ENCODE peak calls at places on chromosomes 11 and 22, in six cellular contexts. A is endothelial cell of umbilical vein, H is GM12878, X is breast epithelium, I is transverse colon, C is HCT116. L is an unnamed sample. For H3K4me1, the result is how much of the 10 kb centered on the place peaks cover.

GRCh38 chr22:31044262-31044861 is 36.8 kb upstream of the SMTN start:
- DNase-seq in A (no peak), H (no peak), X (peak), I (peak), C (no peak), L (no peak)

GRCh38 chr11:73612601-73613137 is 14.8 kb upstream of the FAM168A start:
- DNase-seq in A (no peak), H (no peak), X (no peak), I (no peak), C (no peak), L (no peak)

GRCh38 chr22:32206774-32207758 is 2.2 kb upstream of the RFPL2 start:
- DNase-seq in A (no peak), H (no peak), X (no peak), I (peak), C (peak), L (peak)

GRCh38 chr11:117020873-117021564 is 77.2 kb downstream of the SIK3 start:
- DNase-seq in A (no peak), H (no peak), X (no peak), I (no peak), C (no peak), L (no peak)

GRCh38 chr22:31253949-31254348 is 38.3 kb downstream of the PIK3IP1 start:
- DNase-seq in A (peak), H (no peak), X (peak), I (peak), C (no peak), L (peak)

GRCh38 chr11:64834723-64835615 is 9.5 kb downstream of the CDC42BPG start:
- DNase-seq in A (no peak), H (no peak), X (peak), I (no peak), C (no peak), L (no peak)

GRCh38 chr11:46808804-46809431 is 37.2 kb downstream of the CKAP5 start:
- DNase-seq in A (peak), H (no peak), X (no peak), I (no peak), C (peak), L (peak)

GRCh38 chr22:23682827-23683355 is 7.9 kb upstream of the RGL4 start:
- DNase-seq in A (no peak), H (no peak), X (peak), I (no peak), C (no peak), L (peak)

GRCh38 chr11:115739878-115740277 is 235.7 kb upstream of the CADM1 start:
- DNase-seq in A (no peak), H (no peak), X (no peak), I (no peak), C (no peak), L (no peak)

GRCh38 chr22:27692243-27692642 is 109.3 kb downstream of the MN1 start:
- DNase-seq in A (no peak), H (no peak), X (no peak), I (no peak), C (no peak), L (no peak)

GRCh38 chr11:74719011-74719410 is 12.2 kb downstream of the CHRDL2 start:
- DNase-seq in A (no peak), H (no peak), X (no peak), I (no peak), C (no peak), L (no peak)

GRCh38 chr22:45888221-45889092 is 88.5 kb downstream of the WNT7B start:
- DNase-seq in A (no peak), H (no peak), X (no peak), I (no peak), C (no peak), L (no peak)

DNA sequence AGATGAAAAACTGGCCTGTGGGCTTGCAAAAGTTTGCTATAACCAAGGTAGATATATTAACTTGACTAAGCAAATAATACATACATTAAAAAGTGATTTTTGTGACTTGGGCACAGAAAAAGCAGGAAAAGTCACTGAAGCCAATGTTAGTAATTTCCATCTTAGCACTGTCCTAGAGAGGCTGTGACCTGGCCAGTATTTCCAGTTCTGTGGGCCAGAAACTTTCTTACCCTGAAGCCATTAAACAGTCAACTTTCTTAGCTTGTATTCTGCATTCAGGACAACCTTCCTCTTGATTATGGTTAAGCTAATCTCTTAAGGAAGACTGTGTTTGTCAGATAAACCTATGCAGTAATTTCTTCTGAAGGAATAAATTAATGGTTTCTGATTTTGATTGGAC is 22.3 kb upstream of the SLC36A4 start:
- DNase-seq in A (no peak), H (no peak), X (no peak), I (no peak), C (no peak), L (no peak)
- H3K4me1 ChIP-seq in A (under half), H (under half), X (under half), I (under half), C (under half), L (under half)

GRCh38 chr11:17351510-17352176 is at the start of gene NCR3LG1:
- DNase-seq in A (peak), H (no peak), X (no peak), I (peak), C (no peak), L (peak)

GRCh38 chr11:17351171-17351509 is 460 bp upstream of the NCR3LG1 start:
- DNase-seq in A (no peak), H (no peak), X (no peak), I (no peak), C (no peak), L (no peak)

GRCh38 chr11:17352925-17353227 is 1.3 kb downstream of the NCR3LG1 start:
- DNase-seq in A (no peak), H (no peak), X (peak), I (peak), C (no peak), L (peak)

GRCh38 chr11:17354070-17354924 is 2.7 kb downstream of the NCR3LG1 start:
- DNase-seq in A (peak), H (peak), X (no peak), I (peak), C (peak), L (peak)

GRCh38 chr11:17353228-17354021 is 1.8 kb downstream of the NCR3LG1 start:
- DNase-seq in A (peak), H (peak), X (peak), I (peak), C (peak), L (peak)
- TF ChIP-seq POLR2AphosphoS5 in A (no peak), H (no peak), X (no peak), I (peak), C (peak), L (peak)

GRCh38 chr11:108871867-108872266 is 207.0 kb downstream of the DDX10 start:
- DNase-seq in A (no peak), H (no peak), X (no peak), I (no peak), C (no peak), L (no peak)
- H3K4me1 ChIP-seq in A (half or more), H (under half), X (under half), I (under half), C (under half), L (under half)

GRCh38 chr11:12411806-12412727 is 34.7 kb downstream of the PARVA start:
- DNase-seq in A (peak), H (no peak), X (no peak), I (peak), C (peak), L (peak)
- TF ChIP-seq POLR2AphosphoS5 in A (peak), H (no peak), X (peak), I (peak), C (no peak), L (no peak)

GRCh38 chr11:128462189-128462588 is 125.2 kb downstream of the ETS1 start:
- DNase-seq in A (no peak), H (no peak), X (no peak), I (no peak), C (no peak), L (no peak)

GRCh38 chr11:128464878-128465277 is 122.5 kb downstream of the ETS1 start:
- DNase-seq in A (no peak), H (no peak), X (no peak), I (no peak), C (no peak), L (no peak)

GRCh38 chr11:128463386-128463829 is 124.0 kb downstream of the ETS1 start:
- DNase-seq in A (peak), H (no peak), X (no peak), I (no peak), C (no peak), L (no peak)

GRCh38 chr11:128463975-128464374 is 123.4 kb downstream of the ETS1 start:
- DNase-seq in A (no peak), H (no peak), X (no peak), I (no peak), C (no peak), L (no peak)

GRCh38 chr11:128462802-128463385 is 124.5 kb downstream of the ETS1 start:
- DNase-seq in A (no peak), H (no peak), X (no peak), I (no peak), C (no peak), L (no peak)
- H3K4me1 ChIP-seq in A (under half), H (under half), X (under half), I (under half), C (under half), L (under half)

GRCh38 chr22:25213221-25213620 is 6.2 kb upstream of the CRYBB2 start:
- DNase-seq in A (no peak), H (no peak), X (no peak), I (no peak), C (no peak), L (no peak)
- TF ChIP-seq POLR2AphosphoS5 in A (no peak), H (no peak), X (no peak), I (no peak), C (no peak), L (no peak)

GRCh38 chr22:47080100-47080499 is 317.6 kb downstream of the TBC1D22A start:
- DNase-seq in A (no peak), H (no peak), X (no peak), I (no peak), C (no peak), L (no peak)

GRCh38 chr22:47083379-47083986 is 321.0 kb downstream of the TBC1D22A start:
- DNase-seq in A (no peak), H (no peak), X (no peak), I (no peak), C (no peak), L (no peak)

GRCh38 chr22:47084226-47084625 is 321.8 kb downstream of the TBC1D22A start:
- DNase-seq in A (no peak), H (no peak), X (no peak), I (no peak), C (no peak), L (peak)

GRCh38 chr22:47086596-47087248 is 324.3 kb downstream of the TBC1D22A start:
- DNase-seq in A (no peak), H (no peak), X (no peak), I (no peak), C (no peak), L (no peak)

DNA sequence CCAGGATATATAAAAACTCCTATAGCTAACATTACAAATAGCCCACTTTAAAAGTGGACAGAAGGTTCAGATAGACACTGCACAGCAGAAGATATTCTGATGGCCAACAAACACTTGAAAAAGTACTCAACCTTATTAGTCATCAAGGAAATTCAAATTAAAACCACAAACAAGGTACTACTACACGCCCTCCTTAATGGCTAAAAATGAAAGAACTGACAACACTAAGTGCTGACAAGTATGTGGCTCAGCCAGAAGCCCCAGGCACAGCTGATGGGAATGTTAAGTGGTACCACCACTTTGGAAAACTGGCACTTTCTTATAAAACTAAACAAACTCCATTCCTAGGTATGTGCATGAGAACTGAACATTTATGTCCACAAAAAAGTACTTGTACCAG is 320.1 kb downstream of the TBC1D22A start:
- DNase-seq in A (no peak), H (no peak), X (no peak), I (no peak), C (no peak), L (no peak)
- H3K4me1 ChIP-seq in A (under half), H (under half), X (under half), I (under half), C (under half), L (under half)

DNA sequence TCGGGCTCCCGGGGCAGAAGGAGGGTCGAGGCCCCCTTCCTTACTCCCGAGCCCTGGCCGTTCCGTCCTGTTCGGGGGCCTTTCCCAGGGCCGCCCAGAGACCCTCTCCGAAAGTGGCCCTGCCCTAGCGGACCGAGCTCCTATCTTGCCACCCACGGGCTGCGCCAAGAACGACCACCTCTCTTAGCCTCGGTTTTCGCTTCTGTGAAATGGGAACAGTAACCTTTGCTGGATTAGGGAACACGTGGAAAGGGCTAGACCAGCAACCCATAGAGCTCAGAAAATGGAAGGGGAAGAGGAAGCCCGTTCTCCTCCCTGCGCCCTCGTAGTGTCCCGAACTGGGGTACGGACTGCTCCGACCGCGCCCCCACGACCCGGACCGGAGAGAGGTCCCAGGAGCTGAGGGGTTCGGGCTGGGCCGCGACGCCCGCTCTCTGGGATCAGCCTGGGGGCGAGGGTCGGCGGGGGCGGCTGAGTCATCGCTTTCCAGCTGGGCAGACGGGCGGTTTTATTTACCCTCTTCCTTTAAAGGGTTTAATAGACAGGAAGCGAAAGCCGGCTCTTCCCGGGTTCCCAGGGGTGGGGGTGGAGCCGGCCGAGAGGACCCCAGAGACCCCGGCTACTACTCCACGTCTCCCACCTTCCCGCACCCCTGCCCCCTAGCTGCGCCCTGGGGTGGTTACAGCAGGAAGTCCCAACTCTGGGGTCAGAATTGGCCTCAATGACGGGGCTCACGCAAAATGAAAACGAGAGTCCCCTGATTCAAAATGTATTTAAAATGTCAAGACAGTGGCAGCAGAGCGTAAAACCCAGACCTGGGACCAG is 872 bp upstream of the PHLDA2 start:
- DNase-seq in A (peak), H (peak), X (peak), I (peak), C (peak), L (peak)
- TF ChIP-seq POLR2AphosphoS5 in A (peak), H (no peak), X (no peak), I (peak), C (no peak), L (no peak)

GRCh38 chr22:50303848-50304527 is 3.5 kb downstream of the PLXNB2 start:
- DNase-seq in A (no peak), H (no peak), X (no peak), I (peak), C (no peak), L (peak)
- H3K4me1 ChIP-seq in A (under half), H (half or more), X (half or more), I (half or more), C (half or more), L (under half)

L was measured in GM23338.